ENCODE peak calls at places on chromosomes 4 and X, in nine cellular contexts. V is left lung; T is T-helper 1 cell; A is activated naive CD4-positive, alpha-beta T cell; Q is right atrium auricular region; B is non-pigmented ciliary epithelial cell; F is T-cell; N is progenitor cell of endocrine pancreas; M is tibial artery. K is an unnamed sample.

GRCh38 chr4:25098964-25099843 is 61.0 kb downstream of the SEPSECS start:
- DNase-seq in V (no peak), T (no peak), A (no peak), Q (peak; percentile 90), B (no peak), F (no peak), N (no peak), M (peak; percentile 67), K (no peak)

GRCh38 chr4:108477527-108478108 is 142.8 kb upstream of the RPL34 start:
- DNase-seq in V (no peak), T (no peak), A (no peak), Q (no peak), B (no peak), F (no peak), N (no peak), M (no peak), K (no peak)

GRCh38 chrX:2548731-2549423 is 48.1 kb upstream of the DHRSX start:
- DNase-seq in V (no peak), T (no peak), A (no peak), Q (no peak), B (no peak), F (no peak), N (no peak), M (no peak), K (no peak)

GRCh38 chr4:128606173-128606572 is 203.3 kb upstream of the JADE1 start:
- DNase-seq in V (no peak), T (no peak), A (no peak), Q (no peak), B (no peak), F (no peak), N (no peak), M (no peak), K (no peak)

GRCh38 chr4:19286924-19287323 is 964.8 kb upstream of the SLIT2 start:
- DNase-seq in V (no peak), T (no peak), A (no peak), Q (no peak), B (no peak), F (no peak), N (no peak), M (no peak), K (no peak)

GRCh38 chrX:45903781-45904201 is 641.4 kb downstream of the ZNF674 start:
- DNase-seq in V (no peak), T (no peak), A (no peak), Q (no peak), B (no peak), F (no peak), N (no peak), M (no peak), K (no peak)

GRCh38 chrX:102934624-102935023 is 2.4 kb upstream of the RAB40AL start:
- DNase-seq in V (no peak), T (peak; percentile 22), A (no peak), Q (no peak), B (no peak), F (no peak), N (no peak), M (no peak), K (no peak)

GRCh38 chrX:112704226-112704625 is 24.5 kb upstream of the LHFPL1 start:
- DNase-seq in V (no peak), T (no peak), A (no peak), Q (no peak), B (no peak), F (no peak), N (no peak), M (no peak), K (no peak)

GRCh38 chr4:35835893-35836292 is 408.4 kb downstream of the ARAP2 start:
- DNase-seq in V (no peak), T (peak; percentile 3), A (no peak), Q (no peak), B (no peak), F (no peak), N (no peak), M (no peak), K (no peak)

GRCh38 chr4:2799971-2800690 is 7.2 kb downstream of the SH3BP2 start:
- DNase-seq in V (peak; percentile 47), T (no peak), A (no peak), Q (no peak), B (no peak), F (no peak), N (no peak), M (peak; percentile 66), K (no peak)

GRCh38 chr4:74197123-74197522 is 39.2 kb downstream of the MTHFD2L start:
- DNase-seq in V (no peak), T (no peak), A (no peak), Q (no peak), B (no peak), F (no peak), N (no peak), M (no peak), K (no peak)

GRCh38 chrX:138001219-138001618 is 435.3 kb downstream of the ZIC3 start:
- DNase-seq in V (no peak), T (no peak), A (no peak), Q (no peak), B (no peak), F (no peak), N (no peak), M (no peak), K (no peak)

GRCh38 chrX:23012162-23012561 is 12.4 kb downstream of the DDX53 start:
- DNase-seq in V (no peak), T (peak; percentile 2), A (no peak), Q (no peak), B (no peak), F (no peak), N (no peak), M (no peak), K (no peak)

GRCh38 chr4:120009731-120010130 is 56.9 kb downstream of the MAD2L1 start:
- DNase-seq in V (no peak), T (no peak), A (no peak), Q (no peak), B (peak; percentile 45), F (no peak), N (no peak), M (no peak), K (no peak)

GRCh38 chr4:79184461-79184860 is 141.4 kb downstream of the NAA11 start:
- DNase-seq in V (no peak), T (no peak), A (no peak), Q (no peak), B (no peak), F (no peak), N (no peak), M (no peak), K (no peak)

GRCh38 chrX:153723351-153724251 is 586 bp downstream of the BCAP31 start:
- DNase-seq in V (no peak), T (peak; percentile 63), A (no peak), Q (no peak), B (no peak), F (peak; percentile 18), N (peak; percentile 24), M (no peak), K (peak; percentile 31)

GRCh38 chrX:102723456-102723855 is 2.9 kb downstream of the GPRASP3 start:
- DNase-seq in V (no peak), T (no peak), A (no peak), Q (no peak), B (no peak), F (no peak), N (no peak), M (no peak), K (no peak)

GRCh38 chr4:160652790-160653189 is 1511.0 kb downstream of the FSTL5 start:
- DNase-seq in V (no peak), T (no peak), A (no peak), Q (no peak), B (no peak), F (no peak), N (no peak), M (no peak), K (no peak)

GRCh38 chrX:155966876-155967275 is 30.6 kb upstream of the IL9R start:
- DNase-seq in V (no peak), T (peak; percentile 28), A (no peak), Q (no peak), B (no peak), F (no peak), N (no peak), M (no peak), K (peak; percentile 10)

GRCh38 chrX:42273387-42273786 is 350.0 kb upstream of the CASK start:
- DNase-seq in V (no peak), T (no peak), A (no peak), Q (no peak), B (no peak), F (no peak), N (no peak), M (no peak), K (no peak)

GRCh38 chrX:95056901-95057300 is 1382.9 kb downstream of the FAM133A start:
- DNase-seq in V (no peak), T (no peak), A (no peak), Q (no peak), B (no peak), F (no peak), N (no peak), M (no peak), K (no peak)

K was measured in KG1.